ENCODE peak calls at places on chromosomes 1 and 21, in seven cellular contexts. D is neural progenitor cell, L is lung, F is ascending aorta, Z is adipocyte, R is PC-3, N is Peyer's patch. W is an unnamed sample.

GRCh38 chr1:5835179-5835562 is 157.1 kb downstream of the NPHP4 start:
- DNase-seq in N (no peak), F (no peak), Z (no peak), R (no peak), D (no peak), L (no peak), W (no peak)

GRCh38 chr1:154759196-154759595 is 110.9 kb downstream of the KCNN3 start:
- DNase-seq in D (no peak), L (no peak), F (no peak), N (no peak), Z (no peak), R (no peak), W (no peak)

GRCh38 chr1:51331206-51332100 is 1.1 kb upstream of the TTC39A start:
- DNase-seq in N (no peak), Z (peak; percentile 66), R (peak; percentile 58), L (peak; percentile 45), F (no peak), D (no peak), W (no peak)

GRCh38 chr1:15399710-15400109 is 10.0 kb upstream of the EFHD2 start:
- DNase-seq in D (no peak), L (no peak), R (no peak), F (no peak), Z (no peak), N (no peak), W (no peak)

GRCh38 chr1:182173791-182174190 is 112.3 kb upstream of the ZNF648 start:
- DNase-seq in N (no peak), L (no peak), R (no peak), D (no peak), F (no peak), Z (peak; percentile 76), W (peak; percentile 70)

GRCh38 chr1:153995640-153996039 is 5.1 kb downstream of the RPS27 start:
- DNase-seq in F (no peak), L (no peak), N (no peak), R (no peak), Z (no peak), D (no peak), W (no peak)

GRCh38 chr1:213984387-213985180 is 3.2 kb upstream of the PROX1 start:
- DNase-seq in R (no peak), Z (no peak), L (no peak), D (peak; percentile 80), N (no peak), F (no peak), W (no peak)

GRCh38 chr21:16370176-16370575 is 640.4 kb downstream of the USP25 start:
- DNase-seq in N (no peak), R (no peak), D (no peak), Z (no peak), L (no peak), F (no peak), W (no peak)

GRCh38 chr1:170357750-170358149 is 174.2 kb upstream of the GORAB start:
- DNase-seq in L (no peak), F (no peak), D (no peak), R (peak; percentile 57), Z (no peak), N (no peak), W (no peak)

GRCh38 chr1:203196371-203196770 is 9.9 kb upstream of the CHI3L1 start:
- DNase-seq in R (no peak), L (no peak), F (no peak), N (no peak), Z (no peak), D (no peak), W (no peak)

GRCh38 chr1:25817840-25818501 is 1.8 kb upstream of the MTFR1L start:
- DNase-seq in F (no peak), L (no peak), R (peak; percentile 47), Z (no peak), N (peak; percentile 11), D (no peak), W (peak; percentile 12)

GRCh38 chr1:210743038-210743437 is 390.9 kb downstream of the KCNH1 start:
- DNase-seq in F (no peak), R (no peak), N (no peak), D (no peak), L (no peak), Z (no peak), W (no peak)

GRCh38 chr1:116122955-116123757 is 12.0 kb downstream of the MAB21L3 start:
- DNase-seq in D (no peak), F (no peak), N (no peak), L (peak; percentile 59), Z (peak; percentile 96), R (peak; percentile 92), W (no peak)

DNA sequence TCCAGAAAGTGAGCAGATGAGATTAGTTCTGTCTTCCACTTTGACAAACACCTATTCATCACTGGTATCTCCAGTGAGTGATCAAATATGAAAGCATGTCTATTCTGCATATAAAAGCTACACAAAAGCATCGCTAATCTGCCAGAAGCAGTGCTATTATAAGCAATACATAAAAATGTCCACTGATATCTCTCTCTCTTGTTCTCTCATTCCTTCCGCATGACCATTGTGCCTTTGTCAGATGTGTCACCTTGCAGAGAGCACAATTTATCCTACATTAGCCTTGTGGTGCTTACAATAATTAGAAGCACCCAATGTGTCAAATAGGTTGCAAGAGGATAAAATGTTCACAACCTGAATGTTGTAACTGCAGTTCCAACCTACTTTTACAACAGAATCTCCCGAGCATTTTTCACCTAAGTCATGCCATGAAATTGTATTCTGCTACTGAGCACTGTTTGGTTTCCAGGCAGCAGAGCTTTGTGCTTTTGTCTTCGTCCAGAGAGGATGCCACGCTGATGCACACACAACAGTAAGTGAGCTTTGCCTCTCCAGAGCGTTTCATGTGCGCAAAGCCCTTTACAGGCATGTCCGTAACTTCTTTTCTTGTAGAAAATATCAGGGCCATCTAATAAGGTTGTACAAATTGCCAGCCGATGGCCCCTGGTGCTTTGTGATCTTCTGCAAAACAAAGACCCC is 198.7 kb upstream of the PLD5 start:
- DNase-seq in Z (no peak), F (no peak), R (no peak), L (no peak), D (peak; percentile 7), N (no peak), W (no peak)
- H3K4me3 ChIP-seq in Z (no peak overlapping the region), F (no peak overlapping the region), R (no peak overlapping the region), L (no peak overlapping the region), D (no peak overlapping the region), N (no peak overlapping the region), W (no peak overlapping the region)

DNA sequence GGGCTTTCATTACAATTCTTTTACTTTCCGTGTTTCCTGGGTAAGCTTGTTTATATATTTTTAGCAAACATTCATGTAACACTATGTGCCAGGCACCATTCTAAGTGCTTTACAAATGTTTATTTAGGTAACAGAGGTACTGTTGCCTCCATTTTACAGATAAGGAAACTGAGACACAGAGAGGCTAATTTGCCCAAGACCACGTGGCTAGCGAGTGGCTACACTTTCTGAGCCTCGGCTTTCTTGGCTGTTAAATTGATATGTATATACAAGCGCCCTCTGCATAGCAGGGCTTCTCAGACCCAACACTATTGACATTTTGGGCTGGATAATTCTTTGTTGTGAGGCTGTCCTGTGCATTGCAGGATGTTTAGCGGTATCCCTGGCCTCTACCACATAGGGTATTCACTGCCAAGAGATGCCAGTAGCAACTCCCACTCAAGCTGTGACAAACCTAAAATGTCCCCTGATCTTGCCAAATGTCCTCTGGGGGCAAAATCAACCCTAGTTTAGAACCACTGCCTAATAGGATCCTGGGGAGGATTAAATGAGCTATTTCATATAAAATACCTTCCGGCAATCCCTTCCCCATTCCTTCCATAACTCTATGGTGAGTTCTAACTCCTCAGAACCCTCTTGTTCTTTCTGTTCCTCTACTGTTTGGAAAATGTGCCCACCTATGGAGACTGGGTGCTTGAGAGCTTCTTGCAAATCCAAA is 17.2 kb upstream of the ID3 start:
- DNase-seq in L (no peak), F (no peak), N (no peak), Z (peak; percentile 48), D (no peak), R (no peak), W (no peak)
- H3K4me1 ChIP-seq in L (peaks cover 14% of the 10 kb centered on the region), F (peaks cover 38% of the 10 kb centered on the region), N (peaks cover 17% of the 10 kb centered on the region), Z (peaks cover 41% of the 10 kb centered on the region), D (peaks cover 6% of the 10 kb centered on the region), R (peaks cover 23% of the 10 kb centered on the region), W (peaks cover 10% of the 10 kb centered on the region)

GRCh38 chr1:230423936-230424335 is 2.2 kb downstream of the PGBD5 start:
- DNase-seq in Z (no peak), F (no peak), R (no peak), L (no peak), D (no peak), N (no peak), W (no peak)

GRCh38 chr1:230424440-230425251 is 1.5 kb downstream of the PGBD5 start:
- DNase-seq in L (no peak), R (no peak), N (no peak), F (no peak), D (peak; percentile 64), Z (no peak), W (peak; percentile 31)

GRCh38 chr1:230427477-230427876 is 1.3 kb upstream of the PGBD5 start:
- DNase-seq in L (no peak), D (no peak), R (no peak), Z (no peak), F (no peak), N (no peak), W (no peak)

GRCh38 chr1:230426246-230427101 is at the start of gene PGBD5:
- DNase-seq in F (no peak), D (peak; percentile 95), N (no peak), Z (peak; percentile 80), L (peak; percentile 68), R (peak; percentile 80), W (peak; percentile 79)

DNA sequence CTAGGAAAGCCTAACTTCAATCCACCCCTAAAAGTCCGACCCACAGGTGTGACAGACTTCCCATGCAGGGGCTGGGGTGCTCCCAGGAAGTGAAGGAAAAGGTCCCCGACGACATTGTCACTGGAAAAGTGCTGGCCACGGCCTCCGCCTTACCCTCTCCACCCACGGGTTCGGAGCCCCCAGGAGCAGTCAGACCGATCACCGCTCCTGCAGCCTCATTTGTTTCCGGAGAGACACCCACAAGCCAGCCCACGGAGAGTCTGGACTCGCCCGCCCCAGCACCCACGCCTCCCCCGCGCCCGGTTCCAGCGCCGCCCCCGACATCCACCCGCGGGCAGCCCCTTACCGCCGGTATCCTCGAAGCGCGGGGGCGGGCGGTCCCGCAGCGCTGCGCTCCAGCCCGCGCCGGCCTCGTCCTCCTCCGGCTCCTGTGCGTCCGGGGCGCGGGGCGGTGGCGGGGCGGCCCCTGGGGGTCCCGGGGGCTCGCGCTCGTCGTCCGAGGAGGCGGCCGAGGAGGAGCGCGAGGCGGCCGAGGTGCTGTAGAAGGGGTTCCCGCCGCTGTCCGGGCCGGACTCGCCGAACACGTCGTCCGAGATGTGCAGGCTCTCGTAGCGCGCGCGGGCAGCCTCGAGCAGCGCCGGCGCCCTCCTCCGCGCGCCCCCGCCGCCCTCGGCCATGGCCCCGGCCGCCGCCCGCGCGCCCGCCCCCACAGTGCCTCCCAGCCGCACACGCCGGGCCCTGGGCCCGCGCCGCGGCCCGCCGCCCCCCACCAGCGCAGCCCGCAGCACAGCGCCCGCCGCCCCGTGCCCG is 675 bp downstream of the PGBD5 start:
- DNase-seq in F (no peak), D (peak; percentile 56), Z (peak; percentile 15), L (no peak), R (no peak), N (no peak), W (peak; percentile 28)
- H3K4me3 ChIP-seq in F (peak overlapping the region; percentile 46), D (peak overlapping the region; percentile 64), Z (no peak overlapping the region), L (peak overlapping the region; percentile 16), R (no peak overlapping the region), N (peak overlapping the region; percentile 45), W (peak overlapping the region; percentile 54)

DNA sequence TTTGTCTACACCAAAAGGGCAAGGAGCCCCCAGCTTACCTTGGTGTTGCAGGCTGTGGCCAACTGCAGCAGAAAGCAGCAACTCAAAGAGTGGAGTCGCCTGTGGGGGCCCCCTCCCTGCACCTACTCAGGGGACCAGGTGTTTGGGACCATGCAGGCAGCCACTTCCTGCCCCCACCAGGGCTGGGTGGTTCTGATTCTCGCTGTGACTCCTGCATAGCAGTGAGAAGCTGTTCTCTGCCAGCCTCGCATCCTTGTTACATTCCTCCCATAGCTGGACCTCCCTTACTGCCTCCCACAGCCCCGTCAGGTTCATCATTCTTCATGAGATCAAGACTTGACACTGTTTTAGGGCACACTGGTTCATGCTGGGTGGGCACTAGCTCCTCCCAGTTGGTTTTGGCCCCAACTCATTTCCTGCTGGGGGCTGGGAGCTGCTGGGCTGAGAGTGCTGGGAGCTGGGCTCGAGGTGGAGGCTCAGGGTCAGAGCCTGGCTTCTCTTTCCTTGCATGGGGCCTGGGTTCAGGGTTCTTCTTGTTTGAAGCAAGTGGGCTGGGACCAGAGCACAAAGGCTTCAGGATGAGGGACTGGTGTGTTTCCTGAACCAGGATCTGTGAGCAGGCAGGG is 146.9 kb upstream of the C1orf174 start:
- DNase-seq in D (no peak), L (no peak), N (peak; percentile 30), F (no peak), Z (no peak), R (no peak), W (no peak)
- H3K4me1 ChIP-seq in D (no peaks in the 10 kb centered on the region), L (no peaks in the 10 kb centered on the region), N (no peaks in the 10 kb centered on the region), F (no peaks in the 10 kb centered on the region), Z (no peaks in the 10 kb centered on the region), R (no peaks in the 10 kb centered on the region), W (peaks cover 10% of the 10 kb centered on the region)

W was measured in testis.